ENCODE peak calls at places on chromosomes 7 and 10, in ten cellular contexts. F, A, J, C, L, S, W, H, T and Y are unnamed samples.

GRCh38 chr7:108053250-108053649 is 50.3 kb upstream of the LAMB1 start:
- DNase-seq in A (no peak), W (no peak), L (no peak), F (no peak), J (no peak), H (no peak), T (no peak), S (no peak), C (no peak), Y (no peak)

GRCh38 chr10:52682766-52683165 is 89.8 kb downstream of the MBL2 start:
- DNase-seq in A (no peak), F (peak; percentile 38), H (no peak), W (no peak), C (no peak), S (no peak), L (no peak), T (no peak), J (no peak), Y (no peak)

GRCh38 chr7:53315986-53316385 is 280.6 kb downstream of the POM121L12 start:
- DNase-seq in A (no peak), W (peak; percentile 43), C (no peak), L (no peak), H (no peak), F (no peak), S (no peak), J (peak; percentile 29), T (no peak), Y (no peak)

GRCh38 chr10:60661627-60662026 is 116.7 kb upstream of the CDK1 start:
- DNase-seq in L (no peak), T (no peak), F (no peak), S (no peak), H (no peak), C (no peak), W (no peak), J (no peak), A (no peak), Y (no peak)

GRCh38 chr7:121180436-121181063 is 148.2 kb upstream of the WNT16 start:
- DNase-seq in A (no peak), F (no peak), C (no peak), W (no peak), T (peak; percentile 11), S (no peak), H (no peak), J (no peak), L (no peak), Y (no peak)

GRCh38 chr7:41887446-41887845 is 184.6 kb upstream of the INHBA start:
- DNase-seq in L (no peak), C (no peak), H (no peak), F (no peak), A (no peak), J (no peak), W (no peak), S (no peak), T (no peak), Y (no peak)

GRCh38 chr10:36441557-36441956 is 683.8 kb upstream of the ANKRD30A start:
- DNase-seq in A (no peak), H (no peak), S (no peak), C (no peak), T (no peak), W (no peak), L (no peak), J (peak; percentile 46), F (no peak), Y (no peak)

GRCh38 chr7:140604760-140605159 is 35.9 kb downstream of the DENND2A start:
- DNase-seq in T (no peak), S (no peak), H (no peak), A (no peak), C (no peak), W (no peak), L (no peak), F (no peak), J (no peak), Y (no peak)

GRCh38 chr7:129438839-129439640 is 4.8 kb downstream of the STRIP2 start:
- DNase-seq in F (no peak), L (no peak), A (no peak), S (no peak), J (no peak), T (no peak), W (peak; percentile 69), C (no peak), H (no peak), Y (no peak)

GRCh38 chr7:99551767-99552463 is at the start of gene FAM200A:
- DNase-seq in J (peak; percentile 94), S (peak; percentile 94), T (peak; percentile 93), H (peak; percentile 98), W (peak; percentile 88), C (peak; percentile 87), A (peak; percentile 74), L (peak; percentile 97), F (peak; percentile 90), Y (peak; percentile 77)

GRCh38 chr7:95619517-95619916 is 23.2 kb upstream of the PDK4 start:
- DNase-seq in S (no peak), H (no peak), W (no peak), A (no peak), T (no peak), C (no peak), J (no peak), L (no peak), F (no peak), Y (no peak)

GRCh38 chr10:78267070-78267469 is 233.4 kb downstream of the RPS24 start:
- DNase-seq in H (no peak), L (no peak), W (no peak), A (no peak), C (no peak), J (no peak), T (no peak), S (no peak), F (no peak), Y (no peak)

GRCh38 chr7:139916717-139917395 is 87.8 kb downstream of the TBXAS1 start:
- DNase-seq in A (no peak), T (peak; percentile 72), W (no peak), H (no peak), L (no peak), C (no peak), F (no peak), J (no peak), S (no peak), Y (no peak)

GRCh38 chr7:131753620-131754222 is 197.3 kb upstream of the PODXL start:
- DNase-seq in J (no peak), T (no peak), L (no peak), A (no peak), S (peak; percentile 49), H (no peak), C (no peak), W (no peak), F (no peak), Y (no peak)

GRCh38 chr7:53596230-53596629 is 560.8 kb downstream of the POM121L12 start:
- DNase-seq in F (no peak), C (no peak), L (no peak), A (no peak), J (no peak), W (no peak), S (no peak), H (no peak), T (no peak), Y (no peak)

GRCh38 chr7:87935373-87935706 is 1.3 kb downstream of the ADAM22 start:
- DNase-seq in S (no peak), H (peak; percentile 38), L (no peak), A (no peak), F (no peak), C (no peak), J (no peak), T (no peak), W (peak; percentile 2), Y (no peak)

GRCh38 chr7:34837826-34838225 is 179.8 kb downstream of the NPSR1 start:
- DNase-seq in W (no peak), C (no peak), H (no peak), T (no peak), J (no peak), S (no peak), L (no peak), A (no peak), F (no peak), Y (no peak)

GRCh38 chr7:130141858-130142653 is 63.1 kb downstream of the TMEM209 start:
- DNase-seq in T (no peak), S (no peak), H (no peak), J (no peak), W (no peak), L (peak; percentile 57), A (no peak), F (no peak), C (no peak), Y (no peak)

GRCh38 chr7:87342231-87342630 is 3.2 kb upstream of the CROT start:
- DNase-seq in W (no peak), F (no peak), J (no peak), H (no peak), L (no peak), C (no peak), S (no peak), A (no peak), T (no peak), Y (no peak)

GRCh38 chr10:114282526-114282925 is 43.5 kb downstream of the VWA2 start:
- DNase-seq in H (no peak), A (no peak), L (peak; percentile 23), W (no peak), S (no peak), F (no peak), C (no peak), T (no peak), J (no peak), Y (no peak)

GRCh38 chr10:52172581-52172980 is 141.5 kb upstream of the DKK1 start:
- DNase-seq in A (no peak), T (no peak), L (no peak), S (peak; percentile 28), W (no peak), H (no peak), C (no peak), F (no peak), J (no peak), Y (no peak)

GRCh38 chr10:79488870-79489269 is 23.5 kb upstream of the EIF5AL1 start:
- DNase-seq in J (no peak), T (no peak), H (no peak), C (no peak), F (no peak), L (peak; percentile 10), S (no peak), W (no peak), A (no peak), Y (no peak)

GRCh38 chr10:31927597-31928530 is 767 bp downstream of the ARHGAP12 start:
- DNase-seq in F (peak; percentile 27), C (peak; percentile 50), L (peak; percentile 81), T (peak; percentile 69), J (peak; percentile 62), S (peak; percentile 39), H (peak; percentile 55), A (peak; percentile 30), W (peak; percentile 47), Y (no peak)

GRCh38 chr10:688621-689426 is 644 bp downstream of the DIP2C start:
- DNase-seq in L (peak; percentile 84), T (peak; percentile 40), W (no peak), S (peak; percentile 46), C (no peak), H (peak; percentile 9), J (no peak), A (no peak), F (no peak), Y (no peak)

GRCh38 chr10:9792181-9792580 is 1225.5 kb upstream of the CELF2 start:
- DNase-seq in S (no peak), W (peak; percentile 22), H (no peak), A (no peak), F (no peak), C (no peak), L (no peak), T (no peak), J (no peak), Y (no peak)

GRCh38 chr7:25894002-25894901 is 257.7 kb upstream of the NFE2L3 start:
- DNase-seq in F (no peak), J (no peak), S (no peak), A (no peak), L (no peak), H (peak; percentile 59), W (no peak), T (peak; percentile 41), C (peak; percentile 27), Y (no peak)

GRCh38 chr7:89958525-89959068 is 195.7 kb upstream of the STEAP1 start:
- DNase-seq in J (no peak), H (no peak), F (no peak), A (no peak), S (no peak), T (no peak), L (no peak), C (no peak), W (no peak), Y (no peak)

GRCh38 chr7:122914812-122915211 is 28.6 kb upstream of the CADPS2 start:
- DNase-seq in W (no peak), H (no peak), S (no peak), A (no peak), J (no peak), L (no peak), C (no peak), T (no peak), F (no peak), Y (no peak)